ENCODE peak calls at places on chromosome 21, in ten cellular contexts. A, U, Z, O, E, S, J, Q, L and D are unnamed samples.

GRCh38 chr21:28602581-28602980 is 390.1 kb downstream of the LTN1 start:
- DNase-seq in S (no peak), A (no peak), J (no peak), L (no peak), Q (no peak), E (no peak), O (no peak), U (no peak), Z (no peak), D (no peak)

GRCh38 chr21:42350899-42351543 is at the start of gene TFF2:
- DNase-seq in Z (no peak), S (peak), A (no peak), L (no peak), E (peak), U (no peak), Q (no peak), O (no peak), J (no peak), D (no peak)

GRCh38 chr21:41043008-41043407 is 125.0 kb upstream of the BACE2 start:
- DNase-seq in Q (peak), E (no peak), U (no peak), A (no peak), Z (peak), L (no peak), S (no peak), O (no peak), J (peak), D (no peak)

GRCh38 chr21:39022901-39023693 is 160.2 kb downstream of the PSMG1 start:
- DNase-seq in L (peak), Q (no peak), A (no peak), E (peak), U (peak), O (no peak), J (peak), S (peak), Z (no peak), D (no peak)

GRCh38 chr21:45366931-45367401 is 38.0 kb upstream of the COL18A1 start:
- DNase-seq in L (no peak), Z (no peak), Q (peak), E (no peak), J (no peak), U (peak), A (no peak), O (no peak), S (peak), D (no peak)

GRCh38 chr21:40847956-40848355 is 998 bp upstream of the DSCAM start:
- DNase-seq in S (no peak), E (no peak), A (no peak), J (peak), U (no peak), Z (no peak), O (no peak), L (no peak), Q (no peak), D (no peak)

GRCh38 chr21:18744840-18745239 is 341.3 kb upstream of the TMPRSS15 start:
- DNase-seq in Z (no peak), J (peak), L (no peak), E (no peak), Q (no peak), A (no peak), U (no peak), O (no peak), S (no peak), D (no peak)

GRCh38 chr21:18340387-18340942 is 63.1 kb downstream of the TMPRSS15 start:
- DNase-seq in O (no peak), S (no peak), Q (no peak), A (no peak), Z (no peak), E (no peak), U (no peak), J (no peak), L (no peak), D (no peak)

GRCh38 chr21:42490735-42491134 is 5.3 kb downstream of the RSPH1 start:
- DNase-seq in S (no peak), E (no peak), Q (no peak), O (no peak), L (no peak), Z (no peak), U (no peak), A (no peak), J (no peak), D (no peak)

GRCh38 chr21:24895885-24896734 is 711.2 kb downstream of the MRPL39 start:
- DNase-seq in S (no peak), A (no peak), Q (no peak), J (peak), O (peak), L (no peak), U (peak), E (no peak), Z (peak), D (no peak)